ENCODE peak calls at places on chromosomes 7 and 10, in four cellular contexts. T is HCT116, U is lung, Q is fibroblast of the aortic adventitia. B is an unnamed sample.

GRCh38 chr10:5665380-5666323 is 743 bp downstream of the ASB13 start:
- DNase-seq in U (no peak), Q (peak; percentile 26), T (no peak), B (peak; percentile 72)

GRCh38 chr10:5252177-5253037 is 55.8 kb downstream of the AKR1C4 start:
- DNase-seq in U (no peak), Q (peak; percentile 17), T (no peak), B (no peak)

GRCh38 chr7:80098795-80099194 is 35.8 kb upstream of the GNAI1 start:
- DNase-seq in Q (no peak), T (no peak), U (no peak), B (no peak)

GRCh38 chr7:19772858-19773337 is 519 bp downstream of the TMEM196 start:
- DNase-seq in T (no peak), U (no peak), Q (peak; percentile 42), B (no peak)

GRCh38 chr7:93461350-93461749 is 113.2 kb downstream of the CALCR start:
- DNase-seq in Q (no peak), T (no peak), U (no peak), B (no peak)

GRCh38 chr10:88194961-88195367 is 331.5 kb downstream of the PTEN start:
- DNase-seq in Q (peak; percentile 64), U (no peak), T (no peak), B (no peak)

GRCh38 chr10:27618906-27619305 is 114.8 kb downstream of the RAB18 start:
- DNase-seq in T (no peak), U (no peak), Q (no peak), B (no peak)

GRCh38 chr10:14056545-14057332 is 274.0 kb downstream of the FRMD4A start:
- DNase-seq in Q (peak; percentile 91), U (no peak), T (no peak), B (no peak)

GRCh38 chr10:77635402-77636227 is 2.0 kb downstream of the KCNMA1 start:
- DNase-seq in Q (no peak), U (no peak), T (no peak), B (no peak)

GRCh38 chr10:86966008-86966654 is 2.2 kb upstream of the ADIRF start:
- DNase-seq in U (no peak), T (no peak), Q (no peak), B (no peak)

GRCh38 chr10:112970036-112970435 is 20.0 kb downstream of the TCF7L2 start:
- DNase-seq in T (no peak), Q (no peak), U (no peak), B (no peak)

GRCh38 chr10:72079356-72079755 is 9.0 kb downstream of the SPOCK2 start:
- DNase-seq in U (no peak), T (no peak), Q (no peak), B (no peak)

GRCh38 chr10:121696854-121697253 is 98.6 kb upstream of the FGFR2 start:
- DNase-seq in U (no peak), Q (no peak), T (peak; percentile 55), B (no peak)

GRCh38 chr10:87803831-87804230 is 14.2 kb downstream of the ATAD1 start:
- DNase-seq in U (no peak), T (no peak), Q (no peak), B (no peak)

GRCh38 chr10:73785721-73786511 is 510 bp downstream of the ZSWIM8 start:
- DNase-seq in Q (peak; percentile 39), T (no peak), U (peak; percentile 51), B (no peak)

GRCh38 chr7:5646846-5647245 is 134.6 kb downstream of the RNF216 start:
- DNase-seq in T (no peak), Q (peak; percentile 77), U (no peak), B (no peak)

GRCh38 chr10:14571866-14572507 is 202.7 kb downstream of the FAM107B start:
- DNase-seq in T (no peak), Q (peak; percentile 40), U (peak; percentile 90), B (no peak)

GRCh38 chr7:83643012-83643411 is 5.9 kb downstream of the SEMA3E start:
- DNase-seq in T (no peak), U (no peak), Q (no peak), B (no peak)

GRCh38 chr10:34116220-34116623 is 698.9 kb downstream of the PARD3 start:
- DNase-seq in T (no peak), Q (no peak), U (no peak), B (no peak)

GRCh38 chr7:22662031-22662430 is 65.0 kb upstream of the IL6 start:
- DNase-seq in U (no peak), Q (no peak), T (no peak), B (no peak)

GRCh38 chr10:117541405-117541908 is 1.1 kb upstream of the EMX2 start:
- DNase-seq in U (no peak), T (no peak), Q (no peak), B (no peak)

GRCh38 chr7:140640060-140640611 is 477 bp downstream of the DENND2A start:
- DNase-seq in T (no peak), U (no peak), Q (peak; percentile 32), B (no peak)

GRCh38 chr7:69599879-69600764 is 1.8 kb downstream of the AUTS2 start:
- DNase-seq in Q (no peak), T (no peak), U (no peak), B (no peak)

GRCh38 chr10:15168296-15168780 is at the start of gene NMT2:
- DNase-seq in U (no peak), Q (no peak), T (peak; percentile 68), B (no peak)

GRCh38 chr10:50310560-50311174 is 59.4 kb upstream of the ASAH2 start:
- DNase-seq in Q (no peak), U (no peak), T (peak; percentile 18), B (no peak)

GRCh38 chr10:114031113-114031512 is 12.6 kb upstream of the ADRB1 start:
- DNase-seq in T (no peak), Q (no peak), U (no peak), B (no peak)

GRCh38 chr7:79454325-79454960 is 976 bp upstream of the MAGI2 start:
- DNase-seq in Q (peak; percentile 63), U (no peak), T (no peak), B (peak; percentile 85)

GRCh38 chr7:49099587-49100326 is 175.4 kb downstream of the CDC14C start:
- DNase-seq in T (no peak), Q (no peak), U (no peak), B (no peak)

GRCh38 chr10:2873769-2874168 is 193.6 kb upstream of the PFKP start:
- DNase-seq in T (no peak), U (no peak), Q (no peak), B (no peak)
- TF ChIP-seq CTCF in T (no peak), U (no peak), Q (no peak), B (no peak)

GRCh38 chr10:74949434-74949833 is 123.0 kb downstream of the KAT6B start:
- DNase-seq in Q (peak; percentile 38), U (no peak), T (no peak), B (no peak)
- TF ChIP-seq CTCF in Q (no peak), U (no peak), T (no peak), B (no peak)

GRCh38 chr10:1360011-1360580 is 303.9 kb downstream of the WDR37 start:
- DNase-seq in Q (no peak), T (no peak), U (no peak), B (no peak)
- TF ChIP-seq CTCF in Q (no peak), T (peak; percentile 74), U (no peak), B (no peak)

GRCh38 chr7:136117539-136117938 is 140.4 kb upstream of the MTPN start:
- DNase-seq in Q (no peak), T (no peak), U (no peak), B (no peak)
- TF ChIP-seq CTCF in Q (no peak), T (no peak), U (no peak), B (no peak)

GRCh38 chr10:69312537-69312936 is 34.2 kb downstream of the HK1 start:
- DNase-seq in T (no peak), Q (no peak), U (no peak), B (no peak)

GRCh38 chr10:69303632-69304035 is 25.3 kb downstream of the HK1 start:
- DNase-seq in T (no peak), U (no peak), Q (peak; percentile 56), B (no peak)

GRCh38 chr10:69311309-69311708 is 33.0 kb downstream of the HK1 start:
- DNase-seq in U (no peak), T (no peak), Q (no peak), B (no peak)

DNA sequence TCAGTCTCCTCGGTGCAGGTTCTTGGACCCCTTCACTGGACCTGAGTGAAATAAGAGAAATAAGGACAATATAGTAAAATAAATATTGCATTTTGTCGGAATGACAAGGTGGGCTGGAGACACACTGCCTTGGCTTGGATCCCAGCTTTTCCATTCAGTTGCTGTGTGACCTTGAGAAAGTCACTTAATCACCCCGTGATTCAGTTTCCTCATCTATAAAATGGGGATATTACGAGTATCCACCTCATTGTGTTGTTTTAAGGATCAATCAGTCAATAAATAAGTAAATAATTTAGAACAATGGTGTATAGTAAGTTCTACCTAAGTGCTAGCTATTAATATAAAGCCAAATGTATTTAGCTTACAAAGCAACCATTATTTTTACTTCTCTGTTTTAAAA is 29.1 kb downstream of the HK1 start:
- DNase-seq in U (no peak), T (no peak), Q (no peak), B (no peak)
- TF ChIP-seq CTCF in U (no peak), T (no peak), Q (no peak), B (no peak)

GRCh38 chr10:68871105-68871711 is 29.9 kb upstream of the DDX50 start:
- DNase-seq in Q (peak; percentile 73), T (no peak), U (no peak), B (no peak)
- TF ChIP-seq CTCF in Q (no peak), T (no peak), U (no peak), B (no peak)

GRCh38 chr7:100888988-100889760 is at the start of gene UFSP1:
- DNase-seq in U (no peak), T (peak; percentile 21), Q (no peak), B (no peak)
- TF ChIP-seq CTCF in U (no peak), T (no peak), Q (peak; percentile 1), B (no peak)

GRCh38 chr7:116293633-116294032 is 83.3 kb downstream of the TES start:
- DNase-seq in Q (no peak), T (no peak), U (no peak), B (no peak)

GRCh38 chr7:116293139-116293538 is 82.8 kb downstream of the TES start:
- DNase-seq in U (no peak), T (no peak), Q (no peak), B (no peak)

GRCh38 chr7:116291937-116292336 is 81.6 kb downstream of the TES start:
- DNase-seq in Q (no peak), T (no peak), U (no peak), B (no peak)

GRCh38 chr7:116292381-116292780 is 82.0 kb downstream of the TES start:
- DNase-seq in T (no peak), U (no peak), Q (no peak), B (no peak)

DNA sequence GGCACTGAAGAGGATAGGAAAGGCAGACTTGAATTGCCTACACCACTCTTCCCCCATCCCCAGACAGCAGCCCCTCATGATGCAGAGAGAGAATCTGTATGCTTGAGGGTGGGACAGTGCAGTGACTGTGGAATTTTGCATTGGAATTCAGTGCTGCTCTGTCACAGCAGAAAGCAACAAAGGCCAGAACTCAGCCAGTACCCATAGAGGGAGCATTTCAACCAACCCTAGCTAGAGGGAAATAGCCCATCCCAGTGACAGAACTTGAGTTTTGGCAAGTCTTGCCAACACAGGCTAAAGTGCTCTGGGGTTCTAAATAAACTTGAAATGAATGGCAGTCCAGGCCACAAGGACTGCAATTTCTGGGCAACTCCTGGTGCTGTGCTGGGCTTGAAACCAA is 80.4 kb downstream of the TES start:
- DNase-seq in T (no peak), Q (peak; percentile 7), U (no peak), B (no peak)
- TF ChIP-seq CTCF in T (no peak), Q (no peak), U (no peak), B (no peak)

B was measured in vagina.